ENCODE peak calls at places on chromosomes 3 and 15, in four cellular contexts. L is aorta, E is PC-3, T is fibroblast of lung. X is an unnamed sample. For H3K4me1 and H3K27me3, the result is how much of the 10 kb centered on the place peaks cover.

GRCh38 chr15:101022306-101022705 is 103.1 kb downstream of the LRRK1 start:
- DNase-seq in L (no peak), E (no peak), T (no peak), X (no peak)

GRCh38 chr3:182629521-182629920 is 163.8 kb upstream of the ATP11B start:
- DNase-seq in L (no peak), E (no peak), T (no peak), X (no peak)

GRCh38 chr3:32821686-32822296 is 4.0 kb downstream of the TRIM71 start:
- DNase-seq in L (no peak), E (no peak), T (no peak), X (peak)

GRCh38 chr3:159762238-159762637 is 226.4 kb upstream of the IL12A start:
- DNase-seq in L (no peak), E (peak), T (no peak), X (no peak)

GRCh38 chr3:113245775-113246174 is 34.4 kb downstream of the BOC start:
- DNase-seq in L (no peak), E (no peak), T (no peak), X (no peak)

GRCh38 chr3:194925614-194926013 is 239.9 kb downstream of the FAM43A start:
- DNase-seq in L (no peak), E (no peak), T (no peak), X (no peak)

GRCh38 chr3:12620305-12620704 is 43.6 kb downstream of the RAF1 start:
- DNase-seq in L (no peak), E (no peak), T (no peak), X (no peak)

GRCh38 chr3:164375995-164376394 is 702.3 kb downstream of the SI start:
- DNase-seq in L (no peak), E (peak), T (no peak), X (no peak)

GRCh38 chr3:29764603-29765254 is 483.9 kb downstream of the RBMS3 start:
- DNase-seq in L (no peak), E (peak), T (peak), X (no peak)

GRCh38 chr15:99443768-99444446 is 121.9 kb upstream of the MEF2A start:
- DNase-seq in L (peak), E (no peak), T (peak), X (peak)

GRCh38 chr3:27095588-27096222 is 273.5 kb downstream of the NEK10 start:
- DNase-seq in L (no peak), E (no peak), T (no peak), X (no peak)

GRCh38 chr3:149647812-149648211 is 10.0 kb downstream of the WWTR1 start:
- DNase-seq in L (no peak), E (no peak), T (no peak), X (no peak)

GRCh38 chr3:193814166-193814565 is 221.2 kb downstream of the OPA1 start:
- DNase-seq in L (no peak), E (no peak), T (no peak), X (no peak)
- H3K4me1 ChIP-seq in L (under half), E (under half), T (under half), X (under half)

DNA sequence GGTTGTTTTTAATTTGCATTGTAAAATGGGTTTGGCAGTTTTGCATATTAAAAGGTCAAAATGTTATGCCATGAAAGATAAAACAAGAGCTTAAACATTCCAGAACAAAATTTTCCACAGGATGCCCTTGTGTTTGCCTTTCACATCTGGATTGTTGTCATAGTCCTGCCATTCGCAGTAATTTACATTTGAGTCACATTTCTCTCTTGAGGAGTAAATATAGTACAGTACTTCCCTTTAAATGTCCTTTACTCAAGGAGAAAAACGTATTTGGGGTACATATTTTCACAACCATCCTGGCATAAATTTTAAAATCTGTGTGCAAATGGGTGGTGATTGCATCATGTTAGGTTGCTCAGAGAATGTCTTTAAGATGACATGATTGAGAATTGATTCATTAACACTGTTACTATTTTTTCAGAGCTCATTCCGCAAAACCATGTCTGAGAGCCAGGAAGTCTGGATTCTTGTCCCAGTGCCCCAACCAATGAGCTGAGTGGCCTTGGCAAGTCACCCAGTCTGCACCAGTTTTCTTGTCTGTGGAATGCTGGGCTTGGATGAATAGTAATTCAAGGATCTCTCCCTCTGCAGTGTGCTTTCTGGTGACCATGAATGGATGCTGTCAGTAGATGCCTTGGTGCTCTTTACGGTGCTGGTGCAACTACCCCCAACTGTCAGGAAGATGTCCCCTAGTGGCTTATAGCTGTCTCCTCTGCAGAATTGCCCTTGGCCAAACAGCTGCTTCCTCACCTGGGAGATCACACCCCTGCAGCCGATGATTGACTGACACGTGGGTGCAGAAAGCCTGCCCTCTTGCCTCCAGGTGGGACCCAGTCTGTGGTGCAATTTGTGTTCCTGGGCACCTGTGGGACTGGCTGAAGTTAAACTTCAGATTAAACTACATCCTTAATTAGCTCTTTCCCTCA is 43.0 kb downstream of the ABHD5 start:
- DNase-seq in L (peak), E (no peak), T (peak), X (no peak)
- H3K4me3 ChIP-seq in L (no peak), E (no peak), T (no peak), X (no peak)

DNA sequence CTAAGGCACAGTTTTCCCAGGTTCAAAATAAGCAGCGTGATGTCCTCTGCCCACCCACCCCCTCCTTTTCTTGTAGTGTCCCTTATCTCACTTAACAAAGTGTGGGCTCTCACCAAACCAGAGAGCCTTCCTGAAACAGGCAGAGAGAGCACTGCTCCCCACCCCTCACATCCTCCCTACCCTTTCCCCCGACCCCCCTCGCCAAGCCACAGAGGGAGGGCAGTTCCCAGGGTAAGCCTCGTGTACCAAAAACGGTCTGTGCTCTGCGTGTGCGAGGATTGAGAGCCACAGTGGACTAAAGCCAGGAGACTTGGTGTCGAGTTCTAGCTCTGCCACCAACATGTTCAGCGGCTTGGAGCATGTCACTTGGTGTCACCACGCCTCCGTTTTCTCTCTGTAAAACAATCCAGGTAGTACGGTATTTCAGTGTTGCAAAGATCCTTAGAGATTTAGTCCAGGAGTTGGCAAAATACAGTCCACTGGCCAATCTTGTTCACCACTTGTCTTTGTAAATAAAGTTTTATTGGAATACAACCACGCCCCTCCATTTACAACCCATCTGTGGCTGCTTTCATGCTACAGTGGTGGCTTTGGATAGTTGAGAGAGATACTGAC is 249.9 kb downstream of the OPA1 start:
- DNase-seq in L (no peak), E (no peak), T (no peak), X (no peak)
- H3K27me3 ChIP-seq in L (under half), E (under half), T (under half), X (under half)

DNA sequence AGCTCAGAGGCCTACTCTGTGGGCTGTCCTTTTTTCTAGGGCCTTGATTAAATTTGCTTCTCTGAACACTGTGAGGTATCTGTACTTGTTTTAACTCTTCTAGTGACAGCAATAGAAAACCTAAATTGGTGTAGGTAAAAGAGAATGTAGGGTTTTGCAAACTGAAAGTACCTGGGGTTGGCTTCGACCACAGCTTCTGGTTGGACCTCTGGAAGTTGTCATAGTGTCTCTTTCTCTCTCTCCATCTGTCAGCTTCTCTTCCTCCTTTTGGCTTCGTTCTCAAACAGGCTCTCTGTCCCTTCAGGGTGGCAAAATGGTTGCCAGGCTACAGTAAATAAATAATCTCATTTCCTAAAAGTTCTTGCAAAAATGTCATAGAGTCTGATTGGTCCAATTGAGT is 149.3 kb upstream of the CTDSPL start:
- DNase-seq in L (no peak), E (no peak), T (no peak), X (no peak)
- H3K4me1 ChIP-seq in L (under half), E (under half), T (under half), X (under half)

DNA sequence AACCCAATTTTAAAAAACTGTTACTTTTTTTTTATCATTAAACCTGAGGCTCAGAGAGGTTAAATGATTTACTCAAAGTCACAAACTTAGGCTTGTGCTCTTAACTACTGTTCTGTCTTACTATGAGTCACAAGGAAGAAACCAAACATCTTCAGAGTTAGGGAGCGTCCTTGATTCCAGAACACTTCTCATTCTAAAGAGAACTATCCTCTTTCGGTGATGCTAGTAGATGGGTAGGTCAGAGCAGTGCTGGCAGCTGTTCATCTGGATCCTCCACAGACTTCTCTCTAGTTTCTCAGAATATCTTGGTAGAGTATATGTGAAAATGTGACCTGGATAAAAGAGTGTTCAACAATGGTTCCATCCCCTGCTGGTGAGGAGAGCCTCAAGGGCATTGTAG is 3.3 kb downstream of the ARL6IP5 start:
- DNase-seq in L (no peak), E (peak), T (peak), X (no peak)
- H3K4me3 ChIP-seq in L (no peak), E (no peak), T (no peak), X (peak)

GRCh38 chr3:120831066-120831465 is 76.9 kb upstream of the STXBP5L start:
- DNase-seq in L (no peak), E (no peak), T (no peak), X (no peak)
- H3K27me3 ChIP-seq in L (under half), E (under half), T (under half), X (under half)

X was measured in upper lobe of right lung.